ENCODE peak calls at places on chromosome 18, in six cellular contexts. One of them, this sample, is unnamed.

GRCh38 chr18:25633563-25633962 is 281.6 kb upstream of the ZNF521 start:
- DNase-seq in OCI-LY7: no peak
- DNase-seq in H9: no peak
- DNase-seq in psoas muscle: no peak
- DNase-seq in fibroblast of lung: no peak
- DNase-seq in left ventricle myocardium inferior: no peak
- DNase-seq in this sample: no peak

GRCh38 chr18:8177330-8178016 is 431.8 kb upstream of the RAB12 start:
- DNase-seq in fibroblast of lung: peak; percentile 19
- DNase-seq in left ventricle myocardium inferior: no peak
- DNase-seq in psoas muscle: no peak
- DNase-seq in H9: peak; percentile 33
- DNase-seq in OCI-LY7: no peak
- DNase-seq in this sample: no peak

GRCh38 chr18:79439201-79440023 is 43.7 kb downstream of the NFATC1 start:
- DNase-seq in H9: no peak
- DNase-seq in OCI-LY7: no peak
- DNase-seq in left ventricle myocardium inferior: no peak
- DNase-seq in psoas muscle: peak; percentile 75
- DNase-seq in fibroblast of lung: no peak
- DNase-seq in this sample: no peak

GRCh38 chr18:22778996-22779395 is 154.1 kb upstream of the RBBP8 start:
- DNase-seq in psoas muscle: no peak
- DNase-seq in OCI-LY7: no peak
- DNase-seq in fibroblast of lung: peak; percentile 6
- DNase-seq in H9: no peak
- DNase-seq in left ventricle myocardium inferior: peak; percentile 22
- DNase-seq in this sample: no peak

GRCh38 chr18:78240867-78241266 is 738.8 kb upstream of the SALL3 start:
- DNase-seq in H9: no peak
- DNase-seq in left ventricle myocardium inferior: no peak
- DNase-seq in OCI-LY7: no peak
- DNase-seq in fibroblast of lung: no peak
- DNase-seq in psoas muscle: no peak
- DNase-seq in this sample: no peak

GRCh38 chr18:23932385-23933067 is 82.0 kb upstream of the TTC39C start:
- DNase-seq in fibroblast of lung: no peak
- DNase-seq in psoas muscle: no peak
- DNase-seq in H9: no peak
- DNase-seq in OCI-LY7: no peak
- DNase-seq in left ventricle myocardium inferior: no peak
- DNase-seq in this sample: no peak

GRCh38 chr18:25737710-25738251 is 352.6 kb downstream of the SS18 start:
- DNase-seq in H9: no peak
- DNase-seq in left ventricle myocardium inferior: no peak
- DNase-seq in OCI-LY7: no peak
- DNase-seq in fibroblast of lung: peak; percentile 87
- DNase-seq in psoas muscle: no peak
- DNase-seq in this sample: no peak

GRCh38 chr18:66990909-66991308 is 387.0 kb upstream of the CDH19 start:
- DNase-seq in psoas muscle: no peak
- DNase-seq in left ventricle myocardium inferior: no peak
- DNase-seq in fibroblast of lung: no peak
- DNase-seq in OCI-LY7: no peak
- DNase-seq in H9: no peak
- DNase-seq in this sample: no peak

GRCh38 chr18:67517224-67517765 is 775 bp upstream of the DSEL start:
- DNase-seq in fibroblast of lung: no peak
- DNase-seq in psoas muscle: peak; percentile 24
- DNase-seq in H9: no peak
- DNase-seq in OCI-LY7: no peak
- DNase-seq in left ventricle myocardium inferior: peak; percentile 20
- DNase-seq in this sample: no peak

GRCh38 chr18:54444309-54444914 is 86.7 kb downstream of the C18orf54 start:
- DNase-seq in left ventricle myocardium inferior: peak; percentile 18
- DNase-seq in fibroblast of lung: peak; percentile 67
- DNase-seq in H9: peak; percentile 78
- DNase-seq in OCI-LY7: peak; percentile 40
- DNase-seq in psoas muscle: peak; percentile 19
- DNase-seq in this sample: no peak

GRCh38 chr18:60259052-60259681 is 113.4 kb downstream of the MC4R start:
- DNase-seq in fibroblast of lung: peak; percentile 9
- DNase-seq in psoas muscle: no peak
- DNase-seq in OCI-LY7: peak; percentile 39
- DNase-seq in H9: no peak
- DNase-seq in left ventricle myocardium inferior: no peak
- DNase-seq in this sample: no peak

GRCh38 chr18:2304378-2305175 is 266.7 kb downstream of the METTL4 start:
- DNase-seq in OCI-LY7: no peak
- DNase-seq in H9: no peak
- DNase-seq in psoas muscle: no peak
- DNase-seq in left ventricle myocardium inferior: no peak
- DNase-seq in fibroblast of lung: no peak
- DNase-seq in this sample: no peak

GRCh38 chr18:73150199-73150598 is 282.4 kb upstream of the NETO1 start:
- DNase-seq in H9: no peak
- DNase-seq in fibroblast of lung: no peak
- DNase-seq in psoas muscle: no peak
- DNase-seq in OCI-LY7: no peak
- DNase-seq in left ventricle myocardium inferior: no peak
- DNase-seq in this sample: no peak

GRCh38 chr18:45370190-45371010 is 244.9 kb upstream of the SLC14A2 start:
- DNase-seq in fibroblast of lung: peak; percentile 18
- DNase-seq in left ventricle myocardium inferior: no peak
- DNase-seq in OCI-LY7: no peak
- DNase-seq in psoas muscle: no peak
- DNase-seq in H9: no peak
- DNase-seq in this sample: no peak

GRCh38 chr18:53838796-53839195 is 385.7 kb downstream of the MBD2 start:
- DNase-seq in fibroblast of lung: no peak
- DNase-seq in psoas muscle: no peak
- DNase-seq in OCI-LY7: no peak
- DNase-seq in left ventricle myocardium inferior: no peak
- DNase-seq in H9: no peak
- DNase-seq in this sample: no peak

GRCh38 chr18:43034683-43035500 is 80.6 kb downstream of the RIT2 start:
- DNase-seq in psoas muscle: no peak
- DNase-seq in fibroblast of lung: no peak
- DNase-seq in left ventricle myocardium inferior: no peak
- DNase-seq in H9: peak; percentile 80
- DNase-seq in OCI-LY7: no peak
- DNase-seq in this sample: no peak

GRCh38 chr18:23135679-23136325 is 517 bp downstream of the CABLES1 start:
- DNase-seq in left ventricle myocardium inferior: peak; percentile 45
- DNase-seq in H9: no peak
- DNase-seq in OCI-LY7: peak; percentile 58
- DNase-seq in fibroblast of lung: no peak
- DNase-seq in psoas muscle: peak; percentile 46
- DNase-seq in this sample: peak; percentile 77

GRCh38 chr18:44198296-44199284 is 482.1 kb upstream of the SETBP1 start:
- DNase-seq in left ventricle myocardium inferior: no peak
- DNase-seq in fibroblast of lung: no peak
- DNase-seq in psoas muscle: no peak
- DNase-seq in H9: no peak
- DNase-seq in OCI-LY7: no peak
- DNase-seq in this sample: peak; percentile 60

GRCh38 chr18:12304351-12305210 is 3.5 kb upstream of the TUBB6 start:
- DNase-seq in fibroblast of lung: no peak
- DNase-seq in left ventricle myocardium inferior: no peak
- DNase-seq in OCI-LY7: no peak
- DNase-seq in psoas muscle: no peak
- DNase-seq in H9: no peak
- DNase-seq in this sample: no peak

GRCh38 chr18:3624818-3625716 is 175.1 kb downstream of the TGIF1 start:
- DNase-seq in H9: no peak
- DNase-seq in fibroblast of lung: peak; percentile 92
- DNase-seq in OCI-LY7: no peak
- DNase-seq in psoas muscle: peak; percentile 35
- DNase-seq in left ventricle myocardium inferior: no peak
- DNase-seq in this sample: no peak

GRCh38 chr18:27685807-27686412 is 491.0 kb downstream of the CDH2 start:
- DNase-seq in psoas muscle: no peak
- DNase-seq in H9: no peak
- DNase-seq in OCI-LY7: peak; percentile 40
- DNase-seq in left ventricle myocardium inferior: no peak
- DNase-seq in fibroblast of lung: peak; percentile 56
- DNase-seq in this sample: no peak

GRCh38 chr18:6763524-6763923 is 34.0 kb downstream of the ARHGAP28 start:
- DNase-seq in psoas muscle: no peak
- DNase-seq in left ventricle myocardium inferior: no peak
- DNase-seq in fibroblast of lung: no peak
- DNase-seq in H9: no peak
- DNase-seq in OCI-LY7: no peak
- DNase-seq in this sample: no peak

GRCh38 chr18:25604231-25604908 is 252.4 kb upstream of the ZNF521 start:
- DNase-seq in OCI-LY7: no peak
- DNase-seq in left ventricle myocardium inferior: no peak
- DNase-seq in H9: no peak
- DNase-seq in fibroblast of lung: no peak
- DNase-seq in psoas muscle: no peak
- DNase-seq in this sample: no peak

GRCh38 chr18:60027397-60027796 is 127.6 kb downstream of the PMAIP1 start:
- DNase-seq in H9: no peak
- DNase-seq in psoas muscle: no peak
- DNase-seq in left ventricle myocardium inferior: no peak
- DNase-seq in OCI-LY7: no peak
- DNase-seq in fibroblast of lung: no peak
- DNase-seq in this sample: no peak

GRCh38 chr18:250685-251084 is 17.2 kb downstream of the THOC1 start:
- DNase-seq in left ventricle myocardium inferior: no peak
- DNase-seq in H9: no peak
- DNase-seq in OCI-LY7: no peak
- DNase-seq in fibroblast of lung: peak; percentile 32
- DNase-seq in psoas muscle: no peak
- DNase-seq in this sample: no peak

GRCh38 chr18:9147440-9148238 is 11.1 kb downstream of the ANKRD12 start:
- DNase-seq in left ventricle myocardium inferior: no peak
- DNase-seq in fibroblast of lung: peak; percentile 89
- DNase-seq in H9: peak; percentile 31
- DNase-seq in psoas muscle: no peak
- DNase-seq in OCI-LY7: peak; percentile 80
- DNase-seq in this sample: no peak

GRCh38 chr18:7945882-7946281 is 378.8 kb downstream of the PTPRM start:
- DNase-seq in psoas muscle: no peak
- DNase-seq in OCI-LY7: no peak
- DNase-seq in left ventricle myocardium inferior: no peak
- DNase-seq in fibroblast of lung: peak; percentile 96
- DNase-seq in H9: no peak
- DNase-seq in this sample: no peak

GRCh38 chr18:47254341-47254939 is 3.0 kb upstream of the SKOR2 start:
- DNase-seq in psoas muscle: no peak
- DNase-seq in fibroblast of lung: peak; percentile 44
- DNase-seq in OCI-LY7: no peak
- DNase-seq in H9: peak; percentile 89
- DNase-seq in left ventricle myocardium inferior: peak; percentile 26
- DNase-seq in this sample: peak; percentile 80

GRCh38 chr18:45384137-45384998 is 230.9 kb upstream of the SLC14A2 start:
- DNase-seq in H9: peak; percentile 72
- DNase-seq in OCI-LY7: peak; percentile 42
- DNase-seq in left ventricle myocardium inferior: no peak
- DNase-seq in psoas muscle: peak; percentile 29
- DNase-seq in fibroblast of lung: peak; percentile 53
- DNase-seq in this sample: no peak

DNA sequence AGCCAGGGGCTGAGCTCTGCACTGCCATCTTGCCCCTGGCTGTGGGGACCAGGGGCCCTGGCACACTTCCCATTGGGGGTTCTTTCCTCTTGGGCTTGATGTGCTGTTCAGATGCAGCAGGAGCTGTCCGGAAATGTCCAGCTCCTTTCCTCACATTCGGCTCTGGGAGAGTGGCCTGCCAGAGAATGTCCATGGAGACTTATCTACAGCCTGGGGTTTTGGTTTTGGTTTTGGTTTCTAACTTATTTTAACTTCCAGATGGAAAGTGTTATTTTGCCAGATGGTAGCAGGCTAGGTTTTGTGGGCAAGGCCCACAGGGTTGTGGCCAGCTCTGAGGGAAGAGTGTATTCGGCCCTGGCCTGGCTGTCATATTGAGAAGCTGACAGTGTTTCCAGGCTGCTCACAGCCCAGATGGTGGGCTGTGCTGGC is 177.3 kb downstream of the ANKRD30B start:
- DNase-seq in left ventricle myocardium inferior: no peak
- DNase-seq in OCI-LY7: no peak
- DNase-seq in psoas muscle: no peak
- DNase-seq in H9: no peak
- DNase-seq in fibroblast of lung: peak; percentile 25
- DNase-seq in this sample: no peak
- H3K9me3 ChIP-seq in left ventricle myocardium inferior: no peaks in the 10 kb centered on the region
- H3K9me3 ChIP-seq in OCI-LY7: no peaks in the 10 kb centered on the region
- H3K9me3 ChIP-seq in psoas muscle: no peaks in the 10 kb centered on the region
- H3K9me3 ChIP-seq in H9: peaks cover 89% of the 10 kb centered on the region
- H3K9me3 ChIP-seq in fibroblast of lung: no peaks in the 10 kb centered on the region
- H3K9me3 ChIP-seq in this sample: no peaks in the 10 kb centered on the region

GRCh38 chr18:48781041-48781989 is 169.4 kb downstream of the SMAD7 start:
- DNase-seq in OCI-LY7: no peak
- DNase-seq in left ventricle myocardium inferior: peak; percentile 93
- DNase-seq in fibroblast of lung: peak; percentile 47
- DNase-seq in H9: no peak
- DNase-seq in psoas muscle: peak; percentile 78
- DNase-seq in this sample: peak; percentile 95
- H3K4me1 ChIP-seq in OCI-LY7: peaks cover 72% of the 10 kb centered on the region
- H3K4me1 ChIP-seq in left ventricle myocardium inferior: peaks cover 90% of the 10 kb centered on the region
- H3K4me1 ChIP-seq in fibroblast of lung: peaks cover 18% of the 10 kb centered on the region
- H3K4me1 ChIP-seq in H9: no peaks in the 10 kb centered on the region
- H3K4me1 ChIP-seq in psoas muscle: peaks cover 59% of the 10 kb centered on the region
- H3K4me1 ChIP-seq in this sample: peaks cover 87% of the 10 kb centered on the region

GRCh38 chr18:35512761-35513160 is 15.0 kb upstream of the INO80C start:
- DNase-seq in H9: no peak
- DNase-seq in psoas muscle: no peak
- DNase-seq in fibroblast of lung: no peak
- DNase-seq in left ventricle myocardium inferior: no peak
- DNase-seq in OCI-LY7: no peak
- DNase-seq in this sample: no peak

GRCh38 chr18:35511428-35511827 is 13.7 kb upstream of the INO80C start:
- DNase-seq in H9: no peak
- DNase-seq in fibroblast of lung: no peak
- DNase-seq in OCI-LY7: no peak
- DNase-seq in left ventricle myocardium inferior: no peak
- DNase-seq in psoas muscle: no peak
- DNase-seq in this sample: no peak

GRCh38 chr18:35510071-35511010 is 12.6 kb upstream of the INO80C start:
- DNase-seq in left ventricle myocardium inferior: no peak
- DNase-seq in psoas muscle: no peak
- DNase-seq in OCI-LY7: no peak
- DNase-seq in H9: no peak
- DNase-seq in fibroblast of lung: no peak
- DNase-seq in this sample: no peak

GRCh38 chr18:35513181-35513932 is 15.6 kb upstream of the INO80C start:
- DNase-seq in left ventricle myocardium inferior: peak; percentile 32
- DNase-seq in OCI-LY7: no peak
- DNase-seq in psoas muscle: peak; percentile 31
- DNase-seq in fibroblast of lung: peak; percentile 52
- DNase-seq in H9: no peak
- DNase-seq in this sample: peak; percentile 69

GRCh38 chr18:35511833-35512232 is 14.1 kb upstream of the INO80C start:
- DNase-seq in fibroblast of lung: no peak
- DNase-seq in H9: no peak
- DNase-seq in OCI-LY7: no peak
- DNase-seq in psoas muscle: no peak
- DNase-seq in left ventricle myocardium inferior: no peak
- DNase-seq in this sample: no peak
- TF ChIP-seq CTCF in fibroblast of lung: no peak
- TF ChIP-seq CTCF in H9: peak; percentile 50
- TF ChIP-seq CTCF in OCI-LY7: peak; percentile 21
- TF ChIP-seq CTCF in psoas muscle: no peak
- TF ChIP-seq CTCF in left ventricle myocardium inferior: no peak
- TF ChIP-seq CTCF in this sample: no peak

GRCh38 chr18:30746224-30746623 is 296.3 kb downstream of the DSC3 start:
- DNase-seq in fibroblast of lung: no peak
- DNase-seq in H9: no peak
- DNase-seq in OCI-LY7: no peak
- DNase-seq in psoas muscle: no peak
- DNase-seq in left ventricle myocardium inferior: no peak
- DNase-seq in this sample: no peak
- H3K9me3 ChIP-seq in fibroblast of lung: no peaks in the 10 kb centered on the region
- H3K9me3 ChIP-seq in H9: no peaks in the 10 kb centered on the region
- H3K9me3 ChIP-seq in OCI-LY7: no peaks in the 10 kb centered on the region
- H3K9me3 ChIP-seq in psoas muscle: no peaks in the 10 kb centered on the region
- H3K9me3 ChIP-seq in left ventricle myocardium inferior: peaks cover 7% of the 10 kb centered on the region
- H3K9me3 ChIP-seq in this sample: no peaks in the 10 kb centered on the region